ENCODE peak calls at places on chromosomes 7 and 10, in ten cellular contexts. Y is GM20000; C is GM19239; P is stimulated activated CD8-positive, alpha-beta memory T cell treated with anti-CD3 and anti-CD28 coated beads, Interleukin-4, amount 100 ng/mL, for 1 hour; K is retinal pigment epithelial cell; D is AG20443; R is endodermal cell; U is fibroblast of villous mesenchyme; V is activated T-helper 1 cell treated with anti-CD3 and anti-CD28 coated beads, Interleukin-2, amount 50 U/mL, for 16 hours; A is substantia nigra. S is an unnamed sample.

GRCh38 chr7:130350945-130351663 is 6.5 kb downstream of the CPA5 start:
- DNase-seq in K (no peak), D (no peak), V (no peak), A (no peak), Y (peak), C (no peak), U (peak), R (no peak), P (no peak), S (no peak)

GRCh38 chr10:3779146-3779707 is 5.8 kb downstream of the KLF6 start:
- DNase-seq in U (no peak), C (no peak), K (no peak), D (no peak), V (no peak), R (peak), Y (no peak), P (no peak), A (no peak), S (no peak)

GRCh38 chr10:104492349-104492940 is 138.8 kb downstream of the CFAP58 start:
- DNase-seq in Y (no peak), C (no peak), D (no peak), V (no peak), K (no peak), A (peak), U (no peak), R (peak), P (no peak), S (no peak)

GRCh38 chr10:6138456-6138855 is 49.6 kb downstream of the RBM17 start:
- DNase-seq in Y (no peak), P (no peak), K (no peak), U (no peak), C (no peak), A (no peak), V (no peak), D (no peak), R (no peak), S (no peak)

GRCh38 chr7:40489844-40490602 is 355.2 kb downstream of the SUGCT start:
- DNase-seq in C (no peak), R (no peak), P (no peak), D (no peak), U (peak), V (no peak), Y (no peak), K (no peak), A (no peak), S (no peak)

GRCh38 chr10:90125406-90125805 is 424.0 kb downstream of the KIF20B start:
- DNase-seq in V (no peak), K (no peak), Y (no peak), P (no peak), C (no peak), D (no peak), R (no peak), A (no peak), U (peak), S (no peak)

GRCh38 chr7:44505595-44505994 is 15.1 kb upstream of the NUDCD3 start:
- DNase-seq in C (no peak), D (no peak), P (no peak), R (no peak), U (no peak), K (no peak), Y (no peak), A (no peak), V (no peak), S (no peak)

GRCh38 chr10:129970404-129971364 is 6.6 kb upstream of the EBF3 start:
- DNase-seq in P (no peak), R (peak), Y (peak), K (no peak), A (no peak), D (no peak), U (no peak), C (no peak), V (no peak), S (no peak)